ENCODE peak calls at places on chromosomes 12 and 14, in seven cellular contexts. D, M, F, H, Q, X and E are unnamed samples.

GRCh38 chr12:1628671-1629337 is at the start of gene WNT5B:
- DNase-seq in M (no peak), F (no peak), D (no peak), Q (no peak), H (no peak), X (no peak), E (no peak)

GRCh38 chr12:56723889-56724659 is 1.0 kb downstream of the NACA start:
- DNase-seq in X (no peak), Q (peak; percentile 71), M (peak; percentile 76), F (no peak), H (peak; percentile 55), D (peak; percentile 59), E (peak; percentile 91)

GRCh38 chr12:11757095-11757494 is 107.6 kb downstream of the ETV6 start:
- DNase-seq in M (no peak), Q (no peak), X (no peak), D (no peak), F (no peak), H (no peak), E (no peak)

GRCh38 chr14:100868621-100869370 is 34.7 kb downstream of the RTL1 start:
- DNase-seq in Q (no peak), H (no peak), X (no peak), F (no peak), M (no peak), D (no peak), E (no peak)

GRCh38 chr14:76434220-76434619 is 58.3 kb downstream of the ESRRB start:
- DNase-seq in Q (no peak), H (no peak), X (no peak), F (no peak), D (no peak), M (no peak), E (no peak)

GRCh38 chr12:104677441-104678089 is 220.8 kb downstream of the CHST11 start:
- DNase-seq in M (no peak), Q (no peak), H (no peak), X (no peak), D (no peak), F (peak; percentile 28), E (no peak)

GRCh38 chr12:28535216-28535615 is 345.0 kb downstream of the CCDC91 start:
- DNase-seq in Q (no peak), H (no peak), M (no peak), X (no peak), D (no peak), F (no peak), E (no peak)

GRCh38 chr12:31890295-31891285 is 68.6 kb upstream of the RESF1 start:
- DNase-seq in D (no peak), F (no peak), M (no peak), Q (no peak), X (no peak), H (peak; percentile 56), E (no peak)

GRCh38 chr12:3140284-3140683 is 63.1 kb downstream of the TSPAN9 start:
- DNase-seq in F (no peak), M (no peak), H (no peak), X (no peak), Q (no peak), D (no peak), E (no peak)

GRCh38 chr12:121800694-121801600 is 2.9 kb upstream of the SETD1B start:
- DNase-seq in X (no peak), M (peak; percentile 87), D (peak; percentile 85), H (peak; percentile 90), F (no peak), Q (peak; percentile 70), E (peak; percentile 95)

GRCh38 chr14:95189400-95190162 is 32.3 kb upstream of the DICER1 start:
- DNase-seq in H (no peak), F (no peak), X (no peak), Q (no peak), D (no peak), M (no peak), E (no peak)

GRCh38 chr14:33714527-33715222 is 236.2 kb downstream of the EGLN3 start:
- DNase-seq in X (no peak), Q (no peak), F (no peak), M (no peak), H (no peak), D (no peak), E (no peak)

GRCh38 chr12:114403690-114404450 is 2.1 kb downstream of the TBX5 start:
- DNase-seq in Q (no peak), H (no peak), X (no peak), M (no peak), F (no peak), D (no peak), E (no peak)

GRCh38 chr14:93086441-93087055 is 29.2 kb downstream of the ITPK1 start:
- DNase-seq in D (no peak), M (no peak), X (no peak), F (no peak), Q (no peak), H (peak; percentile 59), E (no peak)

GRCh38 chr14:74599201-74599809 is 12.7 kb downstream of the LTBP2 start:
- DNase-seq in Q (peak; percentile 66), X (no peak), F (no peak), H (no peak), M (no peak), D (no peak), E (no peak)

GRCh38 chr14:59484611-59485174 is 376 bp downstream of the JKAMP start:
- DNase-seq in Q (no peak), M (no peak), X (no peak), D (no peak), H (no peak), F (no peak), E (no peak)

DNA sequence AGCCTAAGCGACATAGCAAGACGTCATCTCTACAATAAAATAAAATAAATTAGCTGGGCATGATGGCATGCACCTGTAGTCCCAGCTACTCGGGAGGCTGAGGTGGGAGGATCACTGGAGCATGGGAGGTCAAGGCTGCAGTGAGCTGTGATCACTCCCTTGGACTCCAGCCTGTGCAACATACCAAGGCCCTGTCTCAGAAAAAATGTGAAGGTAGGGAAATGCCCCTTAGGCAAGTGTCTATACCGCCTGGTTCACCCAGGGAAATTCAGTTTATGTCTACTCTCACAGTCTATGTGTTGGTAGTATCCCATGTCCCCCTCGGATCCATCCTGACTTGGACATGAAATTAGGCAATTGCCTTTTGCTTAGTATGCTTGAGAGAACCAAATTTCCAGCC is 88.4 kb upstream of the TMEM132C start:
- DNase-seq in F (no peak), M (no peak), Q (no peak), X (no peak), H (no peak), D (no peak), E (no peak)
- TF ChIP-seq POLR2A in F (no peak), M (no peak), Q (no peak), X (no peak), H (no peak), D (no peak), E (no peak)

GRCh38 chr14:22509036-22509709 is 79.9 kb downstream of the DAD1 start:
- DNase-seq in M (no peak), H (no peak), D (no peak), Q (no peak), X (no peak), F (no peak), E (no peak)
- TF ChIP-seq POLR2A in M (no peak), H (no peak), D (no peak), Q (no peak), X (no peak), F (no peak), E (no peak)

GRCh38 chr12:54024127-54024526 is 4.1 kb upstream of the HOXC6 start:
- DNase-seq in H (no peak), F (no peak), M (no peak), X (no peak), D (no peak), Q (no peak), E (no peak)

GRCh38 chr12:54025507-54026393 is 2.5 kb upstream of the HOXC6 start:
- DNase-seq in M (no peak), X (no peak), F (no peak), Q (no peak), D (no peak), H (peak; percentile 57), E (no peak)

GRCh38 chr12:54022960-54023884 is 5.0 kb upstream of the HOXC6 start:
- DNase-seq in M (no peak), Q (no peak), F (no peak), D (no peak), H (no peak), X (no peak), E (no peak)

GRCh38 chr12:54026640-54027441 is 1.4 kb upstream of the HOXC6 start:
- DNase-seq in F (no peak), M (no peak), D (no peak), H (peak; percentile 65), Q (no peak), X (no peak), E (no peak)

DNA sequence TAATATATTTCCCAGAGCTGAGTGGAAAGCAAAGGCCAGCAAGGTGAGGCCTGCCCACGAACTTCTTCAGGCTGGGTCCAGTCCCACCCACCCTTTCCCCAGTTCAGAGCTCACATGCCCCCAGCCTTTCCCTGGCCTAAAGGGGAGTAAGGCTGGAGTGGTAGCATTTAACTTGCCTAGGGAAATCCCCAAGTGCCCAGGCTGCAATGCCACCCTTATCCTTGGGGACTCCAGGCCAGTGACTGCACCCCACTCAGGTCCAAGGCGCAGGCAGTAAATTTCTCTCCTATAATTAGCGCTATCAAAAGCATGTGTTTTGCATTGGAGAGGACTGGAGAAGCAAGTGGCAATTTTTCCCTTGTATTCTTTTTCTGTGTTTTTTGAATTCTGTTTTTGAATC is 3.7 kb upstream of the HOXC6 start:
- DNase-seq in M (no peak), X (no peak), D (no peak), H (no peak), F (no peak), Q (no peak), E (no peak)
- TF ChIP-seq POLR2A in M (no peak), X (no peak), D (no peak), H (no peak), F (no peak), Q (no peak), E (no peak)

GRCh38 chr12:7060353-7060954 is at the start of gene C1S:
- DNase-seq in D (peak; percentile 54), H (no peak), Q (peak; percentile 92), F (no peak), M (peak; percentile 79), X (peak; percentile 93), E (no peak)
- TF ChIP-seq POLR2A in D (peak; percentile 69), H (no peak), Q (peak; percentile 90), F (no peak), M (peak; percentile 65), X (peak; percentile 30), E (no peak)

GRCh38 chr12:49367381-49368239 is at the start of gene SPATS2:
- DNase-seq in X (no peak), Q (peak; percentile 94), D (peak; percentile 95), F (no peak), M (peak; percentile 92), H (no peak), E (peak; percentile 46)
- TF ChIP-seq POLR2A in X (peak; percentile 48), Q (no peak), D (peak; percentile 54), F (no peak), M (peak; percentile 40), H (peak; percentile 1), E (no peak)

GRCh38 chr12:47963340-47964040 is at the start of gene TMEM106C:
- DNase-seq in M (peak; percentile 92), D (peak; percentile 94), H (peak; percentile 93), X (peak; percentile 97), F (peak; percentile 80), Q (peak; percentile 92), E (peak; percentile 93)
- TF ChIP-seq POLR2A in M (peak; percentile 73), D (peak; percentile 72), H (peak; percentile 86), X (peak; percentile 60), F (peak; percentile 62), Q (peak; percentile 28), E (peak; percentile 34)

GRCh38 chr12:6492838-6493579 is at the start of gene MRPL51:
- DNase-seq in Q (peak; percentile 95), H (peak; percentile 97), X (peak; percentile 96), D (peak; percentile 98), M (peak; percentile 97), F (peak; percentile 87), E (peak; percentile 97)
- TF ChIP-seq POLR2A in Q (peak; percentile 72), H (peak; percentile 88), X (peak; percentile 92), D (peak; percentile 93), M (peak; percentile 83), F (peak; percentile 92), E (peak; percentile 97)